ENCODE peak calls at places on chromosome 15, in four cellular contexts. M is brain microvascular endothelial cell, L is right atrium auricular region, H is uterus. P is an unnamed sample.

GRCh38 chr15:57824186-57824585 is 117.7 kb downstream of the POLR2M start:
- DNase-seq in H (no peak), M (no peak), L (no peak), P (no peak)

GRCh38 chr15:40038267-40038653 is 721 bp downstream of the SRP14 start:
- DNase-seq in L (no peak), M (no peak), H (no peak), P (peak; percentile 33)

GRCh38 chr15:78434134-78434533 is 3.9 kb upstream of the IREB2 start:
- DNase-seq in H (no peak), L (no peak), M (no peak), P (no peak)

GRCh38 chr15:57784081-57784488 is 77.6 kb downstream of the POLR2M start:
- DNase-seq in M (peak; percentile 37), H (no peak), L (peak; percentile 69), P (peak; percentile 29)

GRCh38 chr15:97654677-97655076 is 305.8 kb upstream of the ARRDC4 start:
- DNase-seq in M (no peak), L (no peak), H (no peak), P (no peak)

GRCh38 chr15:70853855-70854668 is at the start of gene LARP6:
- DNase-seq in H (peak; percentile 60), L (no peak), M (no peak), P (no peak)

GRCh38 chr15:88194162-88194561 is 62.4 kb downstream of the NTRK3 start:
- DNase-seq in H (no peak), L (no peak), M (no peak), P (no peak)

GRCh38 chr15:89371145-89372044 is 36.8 kb upstream of the POLG start:
- DNase-seq in M (no peak), L (no peak), H (no peak), P (no peak)

GRCh38 chr15:59687831-59688230 is 1.3 kb downstream of the BNIP2 start:
- DNase-seq in M (peak; percentile 25), L (no peak), H (no peak), P (peak; percentile 47)

GRCh38 chr15:92451225-92451825 is 57.6 kb downstream of the ST8SIA2 start:
- DNase-seq in L (no peak), H (no peak), M (peak; percentile 87), P (peak; percentile 15)

GRCh38 chr15:52674831-52675230 is 4.4 kb downstream of the ATOSA start:
- DNase-seq in L (no peak), M (no peak), H (no peak), P (no peak)
- H3K36me3 ChIP-seq in L (peaks cover 51% of the 10 kb centered on the region), M (peaks cover 14% of the 10 kb centered on the region), H (no peaks in the 10 kb centered on the region), P (peaks cover 4% of the 10 kb centered on the region)

GRCh38 chr15:85010472-85011209 is 29.0 kb downstream of the PDE8A start:
- DNase-seq in L (no peak), M (no peak), H (peak; percentile 24), P (no peak)
- TF ChIP-seq CTCF in L (no peak), M (no peak), H (no peak), P (no peak)

GRCh38 chr15:64703632-64703959 is 71.8 kb downstream of the RBPMS2 start:
- DNase-seq in L (no peak), M (no peak), H (no peak), P (no peak)

GRCh38 chr15:64702816-64703631 is 72.4 kb downstream of the RBPMS2 start:
- DNase-seq in H (peak; percentile 96), M (peak; percentile 92), L (peak; percentile 96), P (peak; percentile 63)

GRCh38 chr15:64699767-64700388 is 75.5 kb downstream of the RBPMS2 start:
- DNase-seq in H (peak; percentile 39), M (no peak), L (peak; percentile 65), P (peak; percentile 37)

GRCh38 chr15:64701482-64701881 is 73.9 kb downstream of the RBPMS2 start:
- DNase-seq in H (no peak), M (no peak), L (no peak), P (no peak)

DNA sequence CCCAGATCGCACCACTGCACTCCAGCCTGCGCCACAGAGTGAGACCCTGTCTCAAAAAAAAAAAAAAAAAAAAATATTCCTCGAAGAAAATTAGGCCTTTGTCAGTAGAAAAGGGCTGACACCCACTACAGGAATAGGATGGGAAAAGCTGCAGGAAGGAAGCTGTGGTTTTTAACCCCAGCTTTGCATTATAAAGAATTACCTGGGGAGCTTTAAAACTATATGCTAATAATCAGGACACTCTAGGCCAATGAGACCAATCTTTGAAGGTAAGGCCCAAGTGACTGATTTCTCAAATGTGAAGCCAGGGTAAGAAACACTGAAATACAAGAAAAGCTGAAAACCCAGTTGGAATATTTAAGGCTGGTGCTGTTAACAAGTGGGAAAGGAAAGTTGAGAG is 74.3 kb downstream of the RBPMS2 start:
- DNase-seq in L (no peak), H (no peak), M (no peak), P (no peak)
- H3K4me3 ChIP-seq in L (no peak overlapping the region), H (no peak overlapping the region), M (no peak overlapping the region), P (no peak overlapping the region)

GRCh38 chr15:101642361-101642760 is 9.8 kb downstream of the TM2D3 start:
- DNase-seq in H (no peak), L (no peak), M (no peak), P (no peak)
- H3K36me3 ChIP-seq in H (no peaks in the 10 kb centered on the region), L (peaks cover 70% of the 10 kb centered on the region), M (peaks cover 24% of the 10 kb centered on the region), P (peaks cover 8% of the 10 kb centered on the region)

DNA sequence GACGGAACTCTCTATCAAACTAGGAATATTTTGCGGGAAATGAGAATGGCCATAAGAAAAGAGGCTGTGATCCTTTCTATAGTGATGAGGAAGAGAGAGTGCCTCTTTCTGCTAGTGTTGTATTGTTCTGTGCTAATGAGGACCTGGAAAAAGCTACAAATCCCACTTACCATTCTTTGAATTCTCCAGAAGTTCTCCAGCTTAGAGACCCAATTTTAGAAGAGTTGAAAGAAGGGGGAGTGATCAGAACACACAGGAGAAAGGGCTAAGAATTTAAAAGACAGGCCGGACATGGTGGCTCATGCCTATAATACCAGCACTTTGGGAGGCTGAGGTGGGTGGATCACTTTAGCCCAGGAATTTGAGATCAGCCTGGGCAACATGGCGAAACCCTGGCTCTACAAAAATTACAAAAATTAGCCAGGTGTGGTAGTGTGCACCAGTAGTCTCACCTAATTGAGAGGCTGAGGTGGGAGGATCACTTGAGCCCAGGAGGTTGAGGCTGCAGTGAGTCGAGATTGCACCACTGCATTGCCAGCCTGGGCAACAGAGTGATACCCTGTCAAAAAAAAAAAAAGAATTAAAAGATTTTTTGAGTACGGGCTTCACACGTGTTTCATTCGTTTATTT is 126.9 kb downstream of the IQCH start:
- DNase-seq in M (no peak), L (no peak), H (no peak), P (no peak)
- TF ChIP-seq CTCF in M (no peak), L (no peak), H (no peak), P (no peak)

GRCh38 chr15:94476681-94477080 is 245.3 kb downstream of the MCTP2 start:
- DNase-seq in H (no peak), L (no peak), M (no peak), P (no peak)
- H3K4me3 ChIP-seq in H (no peak overlapping the region), L (no peak overlapping the region), M (no peak overlapping the region), P (no peak overlapping the region)

P was measured in bronchial epithelial cell.